ENCODE peak calls at places on chromosomes 11 and 22, in eight cellular contexts. B, Y, H, W, A, X, J and M are unnamed samples.

GRCh38 chr11:12725047-12725862 is 51.0 kb downstream of the TEAD1 start:
- DNase-seq in B (no peak), Y (no peak), H (no peak), W (no peak), A (no peak), X (no peak), J (no peak), M (no peak)

GRCh38 chr11:65225284-65226102 is 36.3 kb upstream of the POLA2 start:
- DNase-seq in B (peak), Y (peak), H (peak), W (peak), A (peak), X (peak), J (no peak), M (no peak)

GRCh38 chr22:12601870-12602779 is 2925.9 kb upstream of the OR11H1 start:
- DNase-seq in B (no peak), Y (peak), H (no peak), W (no peak), A (no peak), X (peak), J (no peak), M (no peak)

GRCh38 chr11:35649984-35650383 is 12.6 kb upstream of the TRIM44 start:
- DNase-seq in B (no peak), Y (no peak), H (no peak), W (no peak), A (no peak), X (no peak), J (no peak), M (no peak)

GRCh38 chr11:3156661-3157311 is 8.3 kb downstream of the OSBPL5 start:
- DNase-seq in B (no peak), Y (no peak), H (peak), W (no peak), A (no peak), X (peak), J (no peak), M (no peak)

GRCh38 chr11:95297680-95298452 is 66.9 kb upstream of the SESN3 start:
- DNase-seq in B (no peak), Y (no peak), H (no peak), W (no peak), A (no peak), X (no peak), J (no peak), M (no peak)

GRCh38 chr11:121321614-121322243 is 29.2 kb downstream of the SC5D start:
- DNase-seq in B (peak), Y (no peak), H (no peak), W (peak), A (peak), X (no peak), J (peak), M (no peak)

GRCh38 chr22:17271711-17272451 is 52.6 kb upstream of the ADA2 start:
- DNase-seq in B (no peak), Y (no peak), H (no peak), W (no peak), A (no peak), X (peak), J (no peak), M (no peak)

GRCh38 chr11:103862049-103862826 is 174.2 kb upstream of the DDI1 start:
- DNase-seq in B (no peak), Y (no peak), H (no peak), W (no peak), A (no peak), X (no peak), J (no peak), M (no peak)

GRCh38 chr22:44895296-44896055 is 114.3 kb downstream of the PHF21B start:
- DNase-seq in B (no peak), Y (no peak), H (no peak), W (no peak), A (no peak), X (no peak), J (no peak), M (no peak)

GRCh38 chr11:37504925-37505324 is 906.9 kb upstream of the RAG2 start:
- DNase-seq in B (no peak), Y (no peak), H (no peak), W (no peak), A (no peak), X (no peak), J (no peak), M (no peak)

GRCh38 chr22:39360242-39360641 is 10.5 kb downstream of the SYNGR1 start:
- DNase-seq in B (no peak), Y (no peak), H (no peak), W (no peak), A (no peak), X (no peak), J (no peak), M (no peak)

GRCh38 chr11:32830413-32830738 is 649 bp downstream of the PRRG4 start:
- DNase-seq in B (peak), Y (peak), H (no peak), W (no peak), A (peak), X (no peak), J (no peak), M (no peak)

GRCh38 chr11:135069884-135070283 is 657.8 kb upstream of the B3GAT1 start:
- DNase-seq in B (peak), Y (no peak), H (no peak), W (no peak), A (no peak), X (no peak), J (no peak), M (no peak)

GRCh38 chr11:8263769-8264410 is at the start of gene LMO1:
- DNase-seq in B (peak), Y (peak), H (peak), W (peak), A (peak), X (peak), J (no peak), M (no peak)

GRCh38 chr11:112734207-112734606 is 227.0 kb upstream of the NCAM1 start:
- DNase-seq in B (no peak), Y (peak), H (no peak), W (no peak), A (no peak), X (no peak), J (no peak), M (no peak)

GRCh38 chr11:112100457-112100856 is 13.8 kb downstream of the SDHD start:
- DNase-seq in B (no peak), Y (no peak), H (no peak), W (no peak), A (no peak), X (no peak), J (no peak), M (no peak)

GRCh38 chr11:74307409-74307808 is 4.0 kb downstream of the P4HA3 start:
- DNase-seq in B (no peak), Y (no peak), H (no peak), W (no peak), A (no peak), X (no peak), J (no peak), M (no peak)

GRCh38 chr22:45597460-45598192 is 74.0 kb upstream of the ATXN10 start:
- DNase-seq in B (peak), Y (peak), H (no peak), W (no peak), A (no peak), X (no peak), J (no peak), M (no peak)

GRCh38 chr11:3803726-3804510 is 4.4 kb upstream of the PGAP2 start:
- DNase-seq in B (peak), Y (no peak), H (no peak), W (no peak), A (no peak), X (no peak), J (no peak), M (no peak)

GRCh38 chr11:61572913-61573312 is 8.0 kb downstream of the SYT7 start:
- DNase-seq in B (no peak), Y (no peak), H (no peak), W (no peak), A (no peak), X (no peak), J (no peak), M (no peak)

GRCh38 chr11:122808494-122808893 is 29.8 kb upstream of the CRTAM start:
- DNase-seq in B (no peak), Y (no peak), H (no peak), W (no peak), A (peak), X (no peak), J (no peak), M (no peak)

GRCh38 chr11:93694586-93694985 is 33.1 kb downstream of the CEP295 start:
- DNase-seq in B (no peak), Y (no peak), H (no peak), W (no peak), A (no peak), X (no peak), J (no peak), M (no peak)
- TF ChIP-seq EP300 in B (no peak), Y (no peak), H (no peak), W (no peak), A (no peak), X (no peak), J (no peak), M (no peak)

DNA sequence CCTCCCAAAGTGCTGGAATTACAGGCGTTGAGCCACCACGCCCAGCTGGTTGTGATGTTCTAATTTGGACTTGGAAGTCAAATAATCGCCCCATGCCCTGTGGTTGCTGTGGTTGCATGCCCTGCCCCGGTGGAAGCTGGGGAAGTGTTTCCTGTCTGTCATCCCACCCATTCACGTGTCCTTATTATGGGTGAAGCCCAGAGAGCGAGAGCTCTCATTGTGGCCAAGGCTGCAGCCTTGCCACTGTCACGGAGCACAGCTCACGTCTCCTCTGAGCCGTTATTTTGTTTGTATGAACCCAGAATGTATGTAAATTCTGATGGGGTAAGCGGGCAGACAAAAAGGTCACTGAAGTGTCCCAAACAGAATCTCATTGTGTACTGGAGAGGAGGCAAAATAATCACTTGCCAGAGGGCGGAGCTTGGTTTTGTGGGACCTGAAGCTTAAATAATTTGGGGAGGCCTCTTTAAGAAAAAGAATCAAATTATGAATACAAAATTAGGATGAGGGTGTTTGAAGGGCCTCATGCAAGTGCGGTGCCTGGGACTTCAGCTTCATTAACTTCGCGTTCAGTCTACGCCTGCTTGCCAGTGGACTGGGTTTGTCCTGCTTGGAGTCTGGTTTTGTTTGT is 25.8 kb upstream of the TREH start:
- DNase-seq in B (no peak), Y (no peak), H (no peak), W (no peak), A (peak), X (no peak), J (no peak), M (no peak)
- TF ChIP-seq CTCF in B (no peak), Y (no peak), H (no peak), W (no peak), A (no peak), X (no peak), J (no peak), M (no peak)

GRCh38 chr11:76163289-76163880 is 42.9 kb downstream of the WNT11 start:
- DNase-seq in B (no peak), Y (no peak), H (no peak), W (no peak), A (no peak), X (no peak), J (no peak), M (no peak)

GRCh38 chr11:76161261-76161961 is 44.9 kb downstream of the WNT11 start:
- DNase-seq in B (no peak), Y (no peak), H (peak), W (no peak), A (no peak), X (no peak), J (no peak), M (no peak)

GRCh38 chr11:76164081-76164480 is 42.2 kb downstream of the WNT11 start:
- DNase-seq in B (no peak), Y (no peak), H (no peak), W (no peak), A (no peak), X (no peak), J (no peak), M (no peak)

GRCh38 chr11:76160856-76161255 is 45.4 kb downstream of the WNT11 start:
- DNase-seq in B (no peak), Y (no peak), H (no peak), W (no peak), A (no peak), X (no peak), J (no peak), M (no peak)

DNA sequence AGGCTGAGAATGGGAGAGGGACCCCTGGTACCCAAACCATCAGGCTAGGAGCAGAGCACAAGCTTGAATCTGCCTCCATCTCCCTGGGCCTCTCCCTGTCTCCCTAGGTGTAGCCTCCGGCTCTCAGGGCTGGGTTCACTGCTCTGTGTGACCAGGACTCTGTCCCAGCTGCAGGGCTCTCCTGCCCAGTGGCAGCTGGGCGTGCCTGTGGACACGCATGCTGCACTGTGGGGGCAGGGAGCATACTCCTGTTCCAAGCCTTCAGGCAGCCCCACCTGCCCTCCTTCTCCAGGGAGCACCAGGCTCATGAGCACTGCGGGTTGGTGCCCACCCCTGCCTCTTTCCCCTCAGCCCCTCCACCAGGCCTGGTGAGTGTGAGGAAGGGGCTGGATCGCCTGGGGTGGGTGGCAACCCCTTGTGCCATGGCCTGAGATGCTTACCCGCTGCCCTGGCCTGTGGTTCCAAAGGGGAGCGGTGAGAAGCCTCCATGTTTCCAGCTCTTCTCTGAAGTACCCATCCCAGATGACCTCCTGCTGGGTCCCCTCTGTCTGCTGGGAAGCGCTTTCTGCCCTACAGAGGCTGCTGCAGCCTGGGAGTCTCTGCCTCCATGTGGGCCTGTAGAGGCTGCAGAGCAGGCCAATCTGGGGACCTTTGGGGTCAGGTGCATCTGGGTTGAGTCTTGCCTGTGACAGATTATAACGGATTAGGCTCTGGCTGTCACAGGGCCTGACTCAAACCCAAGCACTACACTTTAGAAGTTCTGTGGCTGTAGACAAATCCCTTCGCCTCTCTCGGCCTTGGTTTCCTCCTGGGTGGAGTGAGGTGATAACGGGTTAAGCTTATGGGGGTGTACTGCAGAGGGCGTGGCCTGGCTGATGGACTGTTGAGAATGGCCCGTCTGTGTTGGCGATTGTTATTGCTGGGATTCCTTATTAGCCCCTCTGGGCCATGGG is 43.7 kb downstream of the WNT11 start:
- DNase-seq in B (no peak), Y (no peak), H (no peak), W (no peak), A (no peak), X (no peak), J (no peak), M (no peak)
- TF ChIP-seq EP300 in B (no peak), Y (no peak), H (no peak), W (no peak), A (no peak), X (no peak), J (no peak), M (no peak)

GRCh38 chr22:21642584-21643448 is 714 bp downstream of the SDF2L1 start:
- DNase-seq in B (peak), Y (peak), H (no peak), W (no peak), A (peak), X (no peak), J (no peak), M (no peak)

GRCh38 chr22:21640810-21641209 is 1.3 kb upstream of the SDF2L1 start:
- DNase-seq in B (no peak), Y (no peak), H (no peak), W (no peak), A (no peak), X (no peak), J (no peak), M (no peak)

GRCh38 chr22:21641417-21641794 is 696 bp upstream of the SDF2L1 start:
- DNase-seq in B (peak), Y (peak), H (no peak), W (peak), A (peak), X (no peak), J (no peak), M (no peak)

GRCh38 chr22:21641795-21642583 is at the start of gene SDF2L1:
- DNase-seq in B (peak), Y (peak), H (peak), W (peak), A (peak), X (peak), J (peak), M (peak)

GRCh38 chr22:21643533-21644357 is 1.6 kb downstream of the SDF2L1 start:
- DNase-seq in B (no peak), Y (no peak), H (no peak), W (no peak), A (no peak), X (no peak), J (no peak), M (no peak)
- TF ChIP-seq CTCF in B (no peak), Y (no peak), H (no peak), W (no peak), A (no peak), X (no peak), J (peak), M (no peak)

DNA sequence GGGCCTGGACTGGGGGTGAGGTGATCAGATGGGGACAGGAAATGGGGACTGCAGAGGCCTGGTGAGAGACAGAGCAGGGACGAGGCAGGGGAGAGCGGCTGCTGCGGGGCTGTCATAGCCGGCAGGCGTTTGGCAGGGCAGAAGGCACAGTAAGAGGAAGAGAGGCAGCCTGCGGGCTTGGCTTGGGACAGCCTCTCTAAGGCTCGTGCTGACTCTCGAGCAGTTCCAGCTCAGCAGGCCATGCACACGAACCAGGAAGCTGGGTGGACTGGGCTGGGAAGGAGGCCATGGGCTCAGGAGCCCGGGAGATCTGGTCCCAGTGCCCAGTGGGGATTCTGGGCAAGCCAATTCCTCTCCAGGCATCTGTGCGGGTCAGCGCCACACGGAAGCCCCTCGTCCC is 19.6 kb upstream of the EIF3D start:
- DNase-seq in B (no peak), Y (no peak), H (no peak), W (no peak), A (no peak), X (no peak), J (no peak), M (no peak)
- TF ChIP-seq EP300 in B (no peak), Y (no peak), H (no peak), W (no peak), A (no peak), X (no peak), J (no peak), M (no peak)

GRCh38 chr11:108221401-108221800 is 1.0 kb downstream of the NPAT start:
- DNase-seq in B (no peak), Y (no peak), H (no peak), W (no peak), A (no peak), X (no peak), J (no peak), M (no peak)

GRCh38 chr11:108218912-108219783 is 3.3 kb downstream of the NPAT start:
- DNase-seq in B (no peak), Y (no peak), H (no peak), W (no peak), A (no peak), X (no peak), J (no peak), M (no peak)

GRCh38 chr11:108221981-108222685 is at the start of gene NPAT:
- DNase-seq in B (no peak), Y (peak), H (no peak), W (no peak), A (no peak), X (no peak), J (no peak), M (no peak)

GRCh38 chr11:108222686-108223448 is at the start of gene ATM:
- DNase-seq in B (peak), Y (peak), H (peak), W (peak), A (peak), X (peak), J (peak), M (peak)

GRCh38 chr11:108220721-108221346 is 1.6 kb downstream of the NPAT start:
- DNase-seq in B (no peak), Y (no peak), H (no peak), W (no peak), A (no peak), X (no peak), J (no peak), M (no peak)
- TF ChIP-seq CTCF in B (no peak), Y (no peak), H (no peak), W (no peak), A (no peak), X (no peak), J (no peak), M (no peak)

GRCh38 chr22:29737251-29738117 is 17.7 kb downstream of the CABP7 start:
- DNase-seq in B (no peak), Y (no peak), H (peak), W (no peak), A (no peak), X (no peak), J (no peak), M (no peak)
- TF ChIP-seq EP300 in B (no peak), Y (no peak), H (no peak), W (no peak), A (no peak), X (no peak), J (no peak), M (no peak)

GRCh38 chr11:129766858-129767604 is 48.6 kb upstream of the TMEM45B start:
- DNase-seq in B (peak), Y (peak), H (no peak), W (no peak), A (peak), X (no peak), J (peak), M (no peak)
- TF ChIP-seq CTCF in B (peak), Y (peak), H (no peak), W (no peak), A (peak), X (no peak), J (peak), M (no peak)

DNA sequence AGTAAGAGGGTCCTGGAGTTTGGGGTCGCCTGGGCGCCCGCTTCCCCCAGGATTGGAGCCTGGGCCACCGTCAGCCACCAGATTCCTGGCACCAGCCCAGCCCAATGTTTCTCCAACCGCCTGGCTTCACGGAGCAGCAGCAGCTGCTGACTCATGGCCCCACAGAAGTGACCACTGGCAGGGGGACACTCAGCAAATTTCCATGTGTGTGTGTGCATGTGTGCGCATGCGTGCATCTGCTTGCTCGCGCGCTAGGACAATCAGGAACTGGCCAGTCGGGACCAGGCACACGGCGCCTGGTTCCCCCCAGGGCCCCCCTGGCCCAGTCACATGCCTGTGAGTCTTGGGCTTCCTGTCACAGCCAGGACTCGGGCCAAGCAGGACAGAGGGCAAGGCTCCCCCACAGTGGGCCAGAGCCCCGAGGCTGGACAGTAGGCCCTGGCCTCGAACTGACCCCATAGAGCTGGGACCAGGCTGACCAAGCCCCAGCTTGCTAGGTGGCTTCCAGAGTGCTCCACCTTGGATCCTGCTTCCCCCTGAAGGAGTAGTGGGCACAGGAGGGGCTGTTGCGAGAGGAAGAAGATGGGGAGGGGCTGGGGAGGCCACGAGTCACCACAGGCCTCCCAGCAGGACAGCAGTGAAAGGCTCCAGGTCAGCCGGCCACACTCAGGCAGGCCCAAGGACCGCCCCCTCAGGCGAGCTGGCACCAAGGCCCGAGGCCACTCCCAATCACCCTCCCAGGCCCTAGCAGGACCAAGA is 3.2 kb downstream of the CTSD start:
- DNase-seq in B (no peak), Y (peak), H (peak), W (peak), A (peak), X (peak), J (no peak), M (no peak)
- TF ChIP-seq EP300 in B (no peak), Y (no peak), H (no peak), W (peak), A (peak), X (no peak), J (no peak), M (no peak)